ENCODE peak calls at places on chromosome 22, in five cellular contexts. V is Right ventricle myocardium superior; U is stimulated activated CD8-positive, alpha-beta memory T cell treated with anti-CD3 and anti-CD28 coated beads, Interleukin-4, amount 100 ng/mL, for 4 hours; R is stomach; I is T47D. C is an unnamed sample.

GRCh38 chr22:39237276-39238123 is 7.3 kb downstream of the PDGFB start:
- DNase-seq in V (no peak), U (no peak), R (peak; percentile 54), I (no peak), C (no peak)

GRCh38 chr22:39514373-39514973 is 5.9 kb upstream of the ATF4 start:
- DNase-seq in V (peak; percentile 76), U (no peak), R (peak; percentile 71), I (no peak), C (no peak)

GRCh38 chr22:44901301-44901700 is 108.5 kb downstream of the PHF21B start:
- DNase-seq in V (no peak), U (no peak), R (no peak), I (no peak), C (no peak)

GRCh38 chr22:30568137-30568805 is 6.2 kb downstream of the GAL3ST1 start:
- DNase-seq in V (no peak), U (no peak), R (no peak), I (no peak), C (no peak)

GRCh38 chr22:40279017-40279416 is 67.3 kb upstream of the ADSL start:
- DNase-seq in V (no peak), U (no peak), R (no peak), I (no peak), C (no peak)

GRCh38 chr22:37197451-37198289 is 9.6 kb upstream of the C1QTNF6 start:
- DNase-seq in V (peak; percentile 66), U (no peak), R (peak; percentile 51), I (peak; percentile 56), C (no peak)

GRCh38 chr22:39317084-39317755 is 2.2 kb downstream of the RPL3 start:
- DNase-seq in V (no peak), U (no peak), R (no peak), I (no peak), C (no peak)

GRCh38 chr22:20953668-20954500 is 13.2 kb upstream of the AIFM3 start:
- DNase-seq in V (no peak), U (no peak), R (no peak), I (no peak), C (no peak)

GRCh38 chr22:50192056-50192824 is 6.5 kb downstream of the TRABD start:
- DNase-seq in V (no peak), U (no peak), R (peak; percentile 39), I (no peak), C (no peak)

GRCh38 chr22:23128269-23129108 is 13.3 kb downstream of the RSPH14 start:
- DNase-seq in V (peak; percentile 69), U (peak; percentile 52), R (peak; percentile 84), I (peak; percentile 52), C (peak; percentile 65)

GRCh38 chr22:37525073-37525745 is 6.0 kb upstream of the CARD10 start:
- DNase-seq in V (no peak), U (peak; percentile 21), R (no peak), I (no peak), C (no peak)

GRCh38 chr22:19291218-19291579 is 320 bp downstream of the CLTCL1 start:
- DNase-seq in V (peak; percentile 69), U (no peak), R (peak; percentile 31), I (no peak), C (no peak)

GRCh38 chr22:27814993-27815392 is 13.4 kb upstream of the MN1 start:
- DNase-seq in V (no peak), U (no peak), R (no peak), I (no peak), C (no peak)

GRCh38 chr22:42984397-42984796 is 30.6 kb downstream of the PACSIN2 start:
- DNase-seq in V (no peak), U (no peak), R (no peak), I (no peak), C (no peak)